ENCODE peak calls at places on chromosomes 6 and 20, in nine cellular contexts. U is stomach; T is spleen; X is CD8-positive, alpha-beta T cell; G is tibial nerve; S is osteoblast; E is right cardiac atrium; F is thoracic aorta; I is upper lobe of right lung. C is an unnamed sample.

GRCh38 chr6:48765352-48765961 is 654.5 kb upstream of the PTCHD4 start:
- DNase-seq in I (no peak), S (peak; percentile 54), X (no peak), G (no peak), U (peak; percentile 32), F (no peak), T (no peak), E (peak; percentile 12), C (no peak)

GRCh38 chr6:37525460-37526357 is 26.0 kb upstream of the CCDC167 start:
- DNase-seq in I (no peak), E (no peak), S (peak; percentile 92), F (no peak), G (no peak), U (no peak), T (no peak), X (no peak), C (no peak)

GRCh38 chr6:144285798-144286502 is 815 bp downstream of the UTRN start:
- DNase-seq in I (peak; percentile 92), T (peak; percentile 92), E (peak; percentile 88), X (no peak), S (peak; percentile 87), G (peak; percentile 49), F (peak; percentile 36), U (peak; percentile 74), C (peak; percentile 87)

GRCh38 chr20:54067606-54068174 is 2.7 kb downstream of the BCAS1 start:
- DNase-seq in F (no peak), X (no peak), T (no peak), G (no peak), U (peak; percentile 94), S (peak; percentile 62), I (peak; percentile 81), E (no peak), C (no peak)

GRCh38 chr20:51941503-51941902 is 139.2 kb upstream of the SALL4 start:
- DNase-seq in I (no peak), U (no peak), T (no peak), S (no peak), G (no peak), X (no peak), F (no peak), E (no peak), C (no peak)

GRCh38 chr20:34709836-34710567 is 5.9 kb downstream of the TP53INP2 start:
- DNase-seq in U (peak; percentile 83), E (peak; percentile 80), S (peak; percentile 91), I (peak; percentile 92), X (no peak), F (no peak), G (no peak), T (peak; percentile 91), C (peak; percentile 85)

GRCh38 chr20:63230800-63231268 is 4.9 kb upstream of the BIRC7 start:
- DNase-seq in U (peak; percentile 57), T (no peak), X (no peak), E (peak; percentile 59), F (no peak), G (peak; percentile 38), S (peak; percentile 90), I (no peak), C (peak; percentile 52)

GRCh38 chr6:30163090-30163917 is at the start of gene TRIM15:
- DNase-seq in G (no peak), F (no peak), U (no peak), S (no peak), I (no peak), X (no peak), T (no peak), E (no peak), C (no peak)

GRCh38 chr20:44993343-44993742 is 27.0 kb downstream of the STK4 start:
- DNase-seq in G (no peak), X (no peak), T (no peak), S (no peak), F (no peak), E (no peak), U (no peak), I (no peak), C (no peak)

GRCh38 chr6:87968435-87969278 is 79.0 kb upstream of the SPACA1 start:
- DNase-seq in S (no peak), T (peak; percentile 81), X (no peak), U (peak; percentile 26), I (peak; percentile 74), F (no peak), E (no peak), G (no peak), C (no peak)

GRCh38 chr20:8879669-8880068 is 189.2 kb upstream of the PLCB4 start:
- DNase-seq in F (no peak), E (no peak), G (no peak), U (no peak), T (no peak), S (no peak), I (no peak), X (no peak), C (no peak)
- H3K27ac ChIP-seq in F (no peak overlapping the region), E (no peak overlapping the region), G (no peak overlapping the region), U (no peak overlapping the region), T (no peak overlapping the region), S (no peak overlapping the region), I (no peak overlapping the region), X (no peak overlapping the region), C (no peak overlapping the region)

DNA sequence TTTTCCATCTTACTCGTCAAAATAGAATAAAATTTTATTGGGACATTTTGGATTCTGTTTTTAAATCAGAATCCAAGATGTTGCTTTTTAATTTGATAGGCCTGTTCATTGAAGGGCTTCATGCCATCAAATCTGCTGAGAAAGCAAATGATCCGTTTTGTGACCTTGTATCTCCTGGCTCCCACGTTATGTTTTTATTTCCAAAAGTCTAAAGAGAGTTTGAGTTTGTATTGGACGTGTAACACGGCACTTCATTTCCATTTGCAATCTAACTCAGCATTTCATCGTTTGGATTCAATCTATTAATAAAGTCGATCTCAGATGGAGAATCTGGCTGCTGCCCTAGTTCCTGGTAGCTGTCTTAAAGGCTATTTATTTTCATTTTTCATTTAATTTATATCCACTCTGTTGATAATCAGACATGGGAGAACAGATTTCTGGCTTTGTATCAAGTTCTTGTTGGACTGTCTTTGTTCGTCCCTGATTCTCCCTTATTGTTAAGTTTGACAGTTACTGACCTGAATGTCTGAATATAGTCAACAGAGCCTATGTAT is 17.0 kb downstream of the KIF25 start:
- DNase-seq in X (no peak), G (no peak), S (no peak), E (no peak), F (no peak), T (no peak), U (no peak), I (no peak), C (no peak)
- H3K9me3 ChIP-seq in X (no peaks in the 10 kb centered on the region), G (peaks cover 41% of the 10 kb centered on the region), S (peaks cover 21% of the 10 kb centered on the region), E (no peaks in the 10 kb centered on the region), F (peaks cover 12% of the 10 kb centered on the region), T (peaks cover 38% of the 10 kb centered on the region), U (peaks cover 9% of the 10 kb centered on the region), I (peaks cover 17% of the 10 kb centered on the region), C (peaks cover 23% of the 10 kb centered on the region)

DNA sequence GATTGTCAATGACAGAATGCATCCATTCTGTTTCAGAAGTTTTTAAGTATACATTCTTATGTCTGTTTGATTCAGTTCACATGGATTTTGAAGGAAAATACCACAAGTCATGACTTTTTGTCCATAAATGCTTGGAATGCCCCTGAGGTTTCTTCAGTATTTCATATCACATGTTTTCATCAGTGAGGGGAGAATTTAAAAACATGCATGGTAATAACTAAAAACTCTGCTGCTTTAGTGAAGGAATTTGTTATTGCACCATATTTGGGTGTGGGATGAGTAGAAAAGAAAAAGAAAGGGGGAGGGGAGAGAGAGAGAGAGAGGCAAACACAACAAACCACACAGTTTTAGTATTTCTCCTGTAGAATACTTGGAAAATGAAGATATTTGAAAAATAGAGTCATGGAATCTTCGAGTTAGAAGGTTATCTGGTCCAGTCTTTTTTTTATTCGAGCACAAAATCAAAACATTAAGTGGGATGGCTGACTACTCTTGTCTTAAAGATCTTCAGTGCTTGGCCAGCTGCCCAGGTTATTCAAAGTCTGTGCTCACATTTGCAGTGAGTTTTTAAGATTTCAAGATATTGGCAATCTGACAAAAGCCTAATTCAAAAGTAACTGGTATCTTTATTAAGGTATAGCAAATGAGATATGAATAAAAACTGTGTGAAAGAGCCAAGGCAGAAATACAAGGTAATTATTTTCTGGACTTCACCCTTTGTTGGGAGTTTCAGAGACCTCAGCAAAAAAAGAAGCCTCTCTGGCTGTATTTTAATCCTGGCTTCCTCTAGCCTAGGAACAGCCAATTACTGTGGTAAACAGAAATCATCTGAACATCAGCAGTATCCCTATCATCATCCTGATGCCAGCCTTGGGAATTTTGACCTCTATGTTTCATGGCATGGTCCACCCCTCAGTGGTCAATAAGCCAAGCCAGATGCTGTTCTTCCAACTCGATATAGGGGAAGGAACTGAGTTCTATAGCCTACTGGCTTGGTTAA is 687.9 kb upstream of the CITED2 start:
- DNase-seq in G (peak; percentile 78), T (no peak), F (peak; percentile 4), X (no peak), U (peak; percentile 26), I (no peak), S (peak; percentile 76), E (peak; percentile 41), C (peak; percentile 51)
- H3K27ac ChIP-seq in G (peak overlapping the region; percentile 46), T (peak overlapping the region; percentile 45), F (peak overlapping the region; percentile 55), X (no peak overlapping the region), U (peak overlapping the region; percentile 36), I (peak overlapping the region; percentile 59), S (peak overlapping the region; percentile 92), E (peak overlapping the region; percentile 8), C (peak overlapping the region; percentile 19)

DNA sequence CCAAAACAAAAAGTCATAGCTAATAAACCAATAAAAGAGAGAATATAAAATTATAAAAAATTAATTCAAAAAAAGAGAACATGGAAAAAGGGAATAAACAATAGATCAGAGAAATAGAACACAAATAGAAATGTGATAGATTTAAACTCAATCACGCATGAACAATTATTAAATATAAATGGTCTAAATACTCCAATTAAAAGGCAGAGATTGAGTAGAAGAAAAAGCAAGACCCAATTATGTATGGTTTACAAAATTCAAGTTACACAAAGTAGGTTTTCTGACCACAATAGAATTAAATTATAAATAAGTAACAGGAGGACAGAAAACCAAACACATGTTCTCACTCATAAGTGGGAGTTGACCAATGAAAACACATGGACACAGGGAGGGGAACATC is 36.4 kb upstream of the MAN1A1 start:
- DNase-seq in I (no peak), G (no peak), U (no peak), E (no peak), X (no peak), S (no peak), T (no peak), F (no peak), C (no peak)
- H3K9me3 ChIP-seq in I (no peaks in the 10 kb centered on the region), G (peaks cover 48% of the 10 kb centered on the region), U (no peaks in the 10 kb centered on the region), E (no peaks in the 10 kb centered on the region), X (no peaks in the 10 kb centered on the region), S (no peaks in the 10 kb centered on the region), T (peaks cover 54% of the 10 kb centered on the region), F (peaks cover 11% of the 10 kb centered on the region), C (no peaks in the 10 kb centered on the region)

GRCh38 chr6:154738561-154738961 is 5.3 kb downstream of the SCAF8 start:
- DNase-seq in U (no peak), F (no peak), S (no peak), G (no peak), E (no peak), I (no peak), X (no peak), T (no peak), C (no peak)
- H3K27ac ChIP-seq in U (no peak overlapping the region), F (no peak overlapping the region), S (peak overlapping the region; percentile 34), G (no peak overlapping the region), E (no peak overlapping the region), I (no peak overlapping the region), X (no peak overlapping the region), T (no peak overlapping the region), C (peak overlapping the region; percentile 44)